ENCODE peak calls at places on chromosomes 1 and 21, in five cellular contexts. Z is SK-N-SH, F is endothelial cell of umbilical vein, C is cardiac muscle cell, H is heart right ventricle. W is an unnamed sample.

GRCh38 chr1:185957441-185958363 is 223.5 kb downstream of the HMCN1 start:
- DNase-seq in Z (no peak), F (no peak), C (no peak), H (no peak), W (no peak)

GRCh38 chr1:76229279-76229977 is 154.9 kb downstream of the ST6GALNAC3 start:
- DNase-seq in Z (no peak), F (peak; percentile 41), C (no peak), H (no peak), W (no peak)

GRCh38 chr1:31811605-31812004 is 4.2 kb downstream of the SPOCD1 start:
- DNase-seq in Z (peak; percentile 91), F (no peak), C (peak; percentile 70), H (no peak), W (no peak)

GRCh38 chr1:201198598-201198997 is 8.0 kb downstream of the IGFN1 start:
- DNase-seq in Z (no peak), F (no peak), C (no peak), H (no peak), W (no peak)

GRCh38 chr21:44962481-44962966 is 22.7 kb downstream of the SLX9 start:
- DNase-seq in Z (no peak), F (peak; percentile 97), C (peak; percentile 98), H (peak; percentile 18), W (no peak)

GRCh38 chr1:3050603-3051002 is 18.4 kb upstream of the PRDM16 start:
- DNase-seq in Z (no peak), F (no peak), C (no peak), H (no peak), W (no peak)

GRCh38 chr1:235648954-235649721 is 446 bp downstream of the GNG4 start:
- DNase-seq in Z (peak; percentile 69), F (peak; percentile 60), C (peak; percentile 65), H (peak; percentile 42), W (peak; percentile 66)

GRCh38 chr1:90155721-90156487 is 161.0 kb downstream of the ZNF326 start:
- DNase-seq in Z (no peak), F (no peak), C (no peak), H (no peak), W (no peak)

GRCh38 chr1:15950763-15951295 is 25.1 kb downstream of the ZBTB17 start:
- DNase-seq in Z (no peak), F (peak; percentile 76), C (peak; percentile 88), H (no peak), W (no peak)

GRCh38 chr1:16162163-16162822 is 6.4 kb upstream of the EPHA2 start:
- DNase-seq in Z (no peak), F (no peak), C (no peak), H (no peak), W (peak; percentile 66)

GRCh38 chr1:234611799-234612351 is 1.9 kb upstream of the IRF2BP2 start:
- DNase-seq in Z (no peak), F (no peak), C (no peak), H (peak; percentile 34), W (peak; percentile 61)

GRCh38 chr1:184299076-184299790 is 87.6 kb upstream of the C1orf21 start:
- DNase-seq in Z (peak; percentile 16), F (peak; percentile 63), C (peak; percentile 75), H (no peak), W (no peak)

DNA sequence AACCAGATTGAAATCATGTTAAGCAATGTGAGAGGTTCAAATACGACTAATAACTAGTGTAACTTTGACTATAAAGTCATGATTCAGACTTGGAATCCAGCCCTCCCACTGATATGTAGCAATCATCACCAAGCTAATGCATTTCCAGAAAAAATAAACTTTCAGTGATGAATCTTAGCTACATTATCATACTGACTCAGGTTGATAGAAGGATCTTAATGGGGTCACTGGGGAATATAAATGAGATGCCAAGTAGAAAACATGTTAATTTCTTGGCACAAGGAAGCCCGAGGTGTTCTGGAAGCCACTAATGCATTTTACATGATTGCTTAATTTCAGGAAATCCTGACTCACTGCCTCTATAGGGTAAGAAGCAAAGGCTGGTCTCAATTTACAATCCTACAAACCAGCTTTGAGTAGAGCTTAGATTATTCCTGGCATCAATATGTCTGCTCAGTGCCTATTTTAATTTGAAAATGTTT is 67.7 kb downstream of the SELENOF start:
- DNase-seq in Z (peak; percentile 7), F (peak; percentile 45), C (peak; percentile 90), H (no peak), W (no peak)
- H3K4me1 ChIP-seq in Z (no peaks in the 10 kb centered on the region), F (no peaks in the 10 kb centered on the region), C (no peaks in the 10 kb centered on the region), H (no peaks in the 10 kb centered on the region), W (no peaks in the 10 kb centered on the region)

GRCh38 chr1:206923961-206924548 is 2.3 kb upstream of the FCMR start:
- DNase-seq in Z (no peak), F (peak; percentile 15), C (no peak), H (no peak), W (no peak)

GRCh38 chr1:206923009-206923960 is 1.5 kb upstream of the FCMR start:
- DNase-seq in Z (no peak), F (no peak), C (no peak), H (no peak), W (peak; percentile 59)

GRCh38 chr1:206926286-206926685 is 4.5 kb upstream of the FCMR start:
- DNase-seq in Z (no peak), F (no peak), C (no peak), H (no peak), W (peak; percentile 56)

GRCh38 chr1:206924549-206925115 is 2.9 kb upstream of the FCMR start:
- DNase-seq in Z (no peak), F (no peak), C (no peak), H (no peak), W (no peak)

DNA sequence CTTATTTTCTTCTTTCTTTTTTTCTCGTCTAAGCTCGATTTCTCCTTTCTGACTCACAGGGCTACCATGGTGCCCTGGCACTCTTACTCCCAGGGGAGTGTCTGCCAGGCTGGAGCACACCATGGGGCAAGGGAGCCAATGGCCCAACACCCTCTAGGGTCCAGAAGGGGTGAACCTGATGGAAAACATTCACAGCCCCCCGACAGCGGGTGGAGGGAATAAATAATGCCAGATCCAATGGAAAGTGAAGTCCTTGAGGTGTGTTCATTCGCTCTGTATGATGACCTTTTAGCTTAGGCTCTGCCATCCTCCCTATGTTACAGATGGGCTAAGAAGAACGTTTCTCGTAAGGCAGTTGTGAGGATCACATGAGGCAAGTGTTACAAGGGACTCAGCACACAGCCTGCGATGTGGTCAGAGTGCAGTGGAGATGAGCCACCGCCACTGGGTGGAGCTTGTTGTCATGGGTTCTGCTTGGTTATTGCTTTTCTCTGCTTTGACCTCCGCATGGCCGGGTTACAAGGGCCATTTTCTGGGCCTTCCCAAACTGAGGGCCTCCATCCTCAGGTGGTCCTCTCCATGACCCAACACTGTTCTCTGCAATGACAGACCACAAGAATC is 3.5 kb upstream of the FCMR start:
- DNase-seq in Z (no peak), F (no peak), C (no peak), H (peak; percentile 18), W (peak; percentile 83)
- H3K27ac ChIP-seq in Z (no peak overlapping the region), F (no peak overlapping the region), C (no peak overlapping the region), H (no peak overlapping the region), W (peak overlapping the region; percentile 82)

DNA sequence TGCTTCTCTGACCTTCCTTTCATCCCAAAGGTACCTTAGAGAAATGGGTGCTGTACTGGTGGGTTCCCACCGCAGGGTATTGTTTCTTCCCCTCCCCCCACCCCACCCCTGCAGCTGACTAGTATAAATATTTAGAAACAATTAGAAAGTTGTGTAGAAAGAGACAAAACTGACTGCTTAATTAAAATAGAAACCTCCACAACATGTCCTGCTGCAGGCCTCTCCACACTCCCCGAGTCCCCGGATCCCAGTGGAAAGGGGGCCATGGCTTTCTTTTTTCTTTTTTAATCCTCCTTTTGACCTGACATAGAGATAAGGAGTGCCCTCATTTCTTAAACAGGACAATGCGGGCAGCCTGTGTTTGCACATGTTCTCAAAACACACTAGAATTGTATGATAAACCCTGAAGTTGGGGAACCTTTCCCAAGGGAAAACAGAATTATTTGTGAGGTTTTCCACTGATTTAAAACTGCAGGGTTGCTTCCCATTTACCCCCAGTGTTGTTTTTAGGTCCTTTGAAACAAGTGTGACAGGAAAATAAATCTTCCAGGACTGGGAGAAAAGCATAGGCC is 1.7 kb downstream of the RHOU start:
- DNase-seq in Z (no peak), F (no peak), C (no peak), H (no peak), W (peak; percentile 15)
- H3K4me3 ChIP-seq in Z (no peak overlapping the region), F (no peak overlapping the region), C (peak overlapping the region; percentile 93), H (peak overlapping the region; percentile 91), W (no peak overlapping the region)

GRCh38 chr1:17281775-17282181 is 26.2 kb upstream of the PADI4 start:
- DNase-seq in Z (no peak), F (no peak), C (no peak), H (no peak), W (no peak)

GRCh38 chr1:17279001-17279830 is 28.8 kb upstream of the PADI4 start:
- DNase-seq in Z (no peak), F (no peak), C (no peak), H (no peak), W (no peak)

GRCh38 chr1:17282836-17283235 is 25.2 kb upstream of the PADI4 start:
- DNase-seq in Z (no peak), F (no peak), C (no peak), H (no peak), W (no peak)

GRCh38 chr1:17280894-17281293 is 27.1 kb upstream of the PADI4 start:
- DNase-seq in Z (no peak), F (no peak), C (no peak), H (no peak), W (no peak)

DNA sequence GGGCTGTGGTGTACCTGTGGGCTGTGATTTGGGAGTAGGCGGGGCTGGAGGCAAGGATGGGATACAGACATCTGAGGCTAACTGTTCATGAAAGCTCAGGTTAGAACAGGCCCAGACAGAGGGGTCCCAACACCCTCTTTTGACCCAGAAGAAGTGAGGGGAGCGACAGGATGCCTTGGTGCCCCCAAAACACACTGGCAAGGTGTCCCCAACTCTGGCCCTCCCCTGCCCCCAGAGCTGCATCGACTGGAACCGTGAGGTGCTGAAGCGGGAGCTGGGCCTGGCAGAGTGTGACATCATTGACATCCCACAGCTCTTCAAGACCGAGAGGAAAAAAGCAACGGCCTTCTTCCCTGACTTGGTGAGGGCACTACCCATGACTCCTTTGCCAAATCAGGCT is 27.6 kb upstream of the PADI4 start:
- DNase-seq in Z (no peak), F (no peak), C (no peak), H (no peak), W (no peak)
- H3K4me1 ChIP-seq in Z (no peaks in the 10 kb centered on the region), F (no peaks in the 10 kb centered on the region), C (no peaks in the 10 kb centered on the region), H (no peaks in the 10 kb centered on the region), W (no peaks in the 10 kb centered on the region)

GRCh38 chr1:25916460-25916859 is 10.2 kb upstream of the STMN1 start:
- DNase-seq in Z (no peak), F (no peak), C (no peak), H (no peak), W (no peak)

GRCh38 chr1:25913166-25913565 is 6.9 kb upstream of the STMN1 start:
- DNase-seq in Z (no peak), F (no peak), C (no peak), H (no peak), W (no peak)

GRCh38 chr1:25912076-25912831 is 6.0 kb upstream of the STMN1 start:
- DNase-seq in Z (no peak), F (peak; percentile 59), C (peak; percentile 67), H (no peak), W (no peak)

GRCh38 chr1:25911162-25911561 is 4.9 kb upstream of the STMN1 start:
- DNase-seq in Z (no peak), F (no peak), C (no peak), H (no peak), W (no peak)

GRCh38 chr1:25914074-25914995 is 8.1 kb upstream of the STMN1 start:
- DNase-seq in Z (no peak), F (no peak), C (no peak), H (no peak), W (no peak)
- H3K27ac ChIP-seq in Z (no peak overlapping the region), F (no peak overlapping the region), C (peak overlapping the region; percentile 69), H (peak overlapping the region; percentile 37), W (no peak overlapping the region)

GRCh38 chr1:55768345-55768952 is 553.3 kb upstream of the USP24 start:
- DNase-seq in Z (peak; percentile 25), F (no peak), C (no peak), H (no peak), W (no peak)
- H3K4me3 ChIP-seq in Z (no peak overlapping the region), F (no peak overlapping the region), C (no peak overlapping the region), H (no peak overlapping the region), W (no peak overlapping the region)

GRCh38 chr1:173210716-173211231 is 3.6 kb upstream of the TNFSF4 start:
- DNase-seq in Z (no peak), F (no peak), C (no peak), H (no peak), W (peak; percentile 53)
- H3K4me1 ChIP-seq in Z (no peaks in the 10 kb centered on the region), F (peaks cover 14% of the 10 kb centered on the region), C (peaks cover 9% of the 10 kb centered on the region), H (peaks cover 4% of the 10 kb centered on the region), W (peaks cover 3% of the 10 kb centered on the region)

W was measured in small intestine.